ENCODE peak calls at places on chromosomes 12 and 14, in six cellular contexts. One of them, this sample, is unnamed.

GRCh38 chr12:122457627-122458026 is 35.2 kb upstream of the CLIP1 start:
- DNase-seq in breast epithelium: no peak
- DNase-seq in GM23338: no peak
- DNase-seq in B cell: no peak
- DNase-seq in CD4-positive, alpha-beta T cell: no peak
- DNase-seq in fibroblast of lung: no peak
- DNase-seq in this sample: no peak

GRCh38 chr12:25254271-25254880 is 3.6 kb upstream of the KRAS start:
- DNase-seq in breast epithelium: no peak
- DNase-seq in GM23338: no peak
- DNase-seq in B cell: no peak
- DNase-seq in CD4-positive, alpha-beta T cell: no peak
- DNase-seq in fibroblast of lung: no peak
- DNase-seq in this sample: no peak

GRCh38 chr14:23929822-23930294 is 23.7 kb upstream of the DHRS4 start:
- DNase-seq in breast epithelium: peak
- DNase-seq in GM23338: peak
- DNase-seq in B cell: peak
- DNase-seq in CD4-positive, alpha-beta T cell: peak
- DNase-seq in fibroblast of lung: peak
- DNase-seq in this sample: peak

GRCh38 chr12:52063986-52064649 is 5.7 kb upstream of the ATG101 start:
- DNase-seq in breast epithelium: no peak
- DNase-seq in GM23338: no peak
- DNase-seq in B cell: no peak
- DNase-seq in CD4-positive, alpha-beta T cell: no peak
- DNase-seq in fibroblast of lung: peak
- DNase-seq in this sample: no peak

GRCh38 chr14:88305923-88306322 is 17.1 kb downstream of the KCNK10 start:
- DNase-seq in breast epithelium: no peak
- DNase-seq in GM23338: no peak
- DNase-seq in B cell: no peak
- DNase-seq in CD4-positive, alpha-beta T cell: no peak
- DNase-seq in fibroblast of lung: no peak
- DNase-seq in this sample: no peak

GRCh38 chr12:114529956-114530355 is 124.0 kb upstream of the TBX5 start:
- DNase-seq in breast epithelium: no peak
- DNase-seq in GM23338: no peak
- DNase-seq in B cell: no peak
- DNase-seq in CD4-positive, alpha-beta T cell: no peak
- DNase-seq in fibroblast of lung: no peak
- DNase-seq in this sample: no peak

GRCh38 chr12:49662998-49663843 is 39.9 kb downstream of the PRPF40B start:
- DNase-seq in breast epithelium: no peak
- DNase-seq in GM23338: peak
- DNase-seq in B cell: peak
- DNase-seq in CD4-positive, alpha-beta T cell: peak
- DNase-seq in fibroblast of lung: peak
- DNase-seq in this sample: no peak

GRCh38 chr14:32757568-32757967 is 181.1 kb upstream of the NPAS3 start:
- DNase-seq in breast epithelium: no peak
- DNase-seq in GM23338: no peak
- DNase-seq in B cell: no peak
- DNase-seq in CD4-positive, alpha-beta T cell: no peak
- DNase-seq in fibroblast of lung: no peak
- DNase-seq in this sample: no peak

GRCh38 chr12:15546102-15546701 is 223.9 kb downstream of the PTPRO start:
- DNase-seq in breast epithelium: no peak
- DNase-seq in GM23338: no peak
- DNase-seq in B cell: peak
- DNase-seq in CD4-positive, alpha-beta T cell: no peak
- DNase-seq in fibroblast of lung: no peak
- DNase-seq in this sample: no peak

GRCh38 chr14:30657606-30658163 is 35.6 kb downstream of the SCFD1 start:
- DNase-seq in breast epithelium: no peak
- DNase-seq in GM23338: peak
- DNase-seq in B cell: no peak
- DNase-seq in CD4-positive, alpha-beta T cell: no peak
- DNase-seq in fibroblast of lung: peak
- DNase-seq in this sample: no peak

GRCh38 chr12:57244306-57244696 is 6.7 kb downstream of the STAC3 start:
- DNase-seq in breast epithelium: no peak
- DNase-seq in GM23338: peak
- DNase-seq in B cell: peak
- DNase-seq in CD4-positive, alpha-beta T cell: no peak
- DNase-seq in fibroblast of lung: no peak
- DNase-seq in this sample: no peak

GRCh38 chr12:116861331-116861730 is 19.9 kb downstream of the HRK start:
- DNase-seq in breast epithelium: no peak
- DNase-seq in GM23338: no peak
- DNase-seq in B cell: peak
- DNase-seq in CD4-positive, alpha-beta T cell: peak
- DNase-seq in fibroblast of lung: peak
- DNase-seq in this sample: peak

GRCh38 chr14:35898217-35898775 is 72.2 kb downstream of the BRMS1L start:
- DNase-seq in breast epithelium: no peak
- DNase-seq in GM23338: peak
- DNase-seq in B cell: no peak
- DNase-seq in CD4-positive, alpha-beta T cell: no peak
- DNase-seq in fibroblast of lung: no peak
- DNase-seq in this sample: no peak

GRCh38 chr12:28866715-28867503 is 282.2 kb upstream of the FAR2 start:
- DNase-seq in breast epithelium: no peak
- DNase-seq in GM23338: no peak
- DNase-seq in B cell: no peak
- DNase-seq in CD4-positive, alpha-beta T cell: no peak
- DNase-seq in fibroblast of lung: no peak
- DNase-seq in this sample: no peak

GRCh38 chr14:94158239-94158888 is 15.8 kb upstream of the PPP4R4 start:
- DNase-seq in breast epithelium: no peak
- DNase-seq in GM23338: no peak
- DNase-seq in B cell: no peak
- DNase-seq in CD4-positive, alpha-beta T cell: peak
- DNase-seq in fibroblast of lung: no peak
- DNase-seq in this sample: no peak

GRCh38 chr12:65306603-65307501 is 28.4 kb downstream of the MSRB3 start:
- DNase-seq in breast epithelium: no peak
- DNase-seq in GM23338: peak
- DNase-seq in B cell: peak
- DNase-seq in CD4-positive, alpha-beta T cell: no peak
- DNase-seq in fibroblast of lung: peak
- DNase-seq in this sample: peak

GRCh38 chr12:2268478-2269286 is 215.9 kb downstream of the CACNA1C start:
- DNase-seq in breast epithelium: peak
- DNase-seq in GM23338: no peak
- DNase-seq in B cell: no peak
- DNase-seq in CD4-positive, alpha-beta T cell: no peak
- DNase-seq in fibroblast of lung: peak
- DNase-seq in this sample: no peak

GRCh38 chr12:89156862-89157262 is 195.4 kb downstream of the DUSP6 start:
- DNase-seq in breast epithelium: no peak
- DNase-seq in GM23338: no peak
- DNase-seq in B cell: no peak
- DNase-seq in CD4-positive, alpha-beta T cell: no peak
- DNase-seq in fibroblast of lung: no peak
- DNase-seq in this sample: no peak

GRCh38 chr12:96457191-96457930 is 32.0 kb upstream of the CFAP54 start:
- DNase-seq in breast epithelium: no peak
- DNase-seq in GM23338: peak
- DNase-seq in B cell: no peak
- DNase-seq in CD4-positive, alpha-beta T cell: no peak
- DNase-seq in fibroblast of lung: no peak
- DNase-seq in this sample: no peak

GRCh38 chr12:128381537-128381936 is 114.6 kb downstream of the TMEM132C start:
- DNase-seq in breast epithelium: no peak
- DNase-seq in GM23338: no peak
- DNase-seq in B cell: no peak
- DNase-seq in CD4-positive, alpha-beta T cell: no peak
- DNase-seq in fibroblast of lung: no peak
- DNase-seq in this sample: no peak

GRCh38 chr14:102018251-102018650 is 53.9 kb downstream of the DYNC1H1 start:
- DNase-seq in breast epithelium: no peak
- DNase-seq in GM23338: no peak
- DNase-seq in B cell: no peak
- DNase-seq in CD4-positive, alpha-beta T cell: no peak
- DNase-seq in fibroblast of lung: no peak
- DNase-seq in this sample: no peak

GRCh38 chr12:48281811-48282210 is 68.9 kb downstream of the ZNF641 start:
- DNase-seq in breast epithelium: no peak
- DNase-seq in GM23338: no peak
- DNase-seq in B cell: no peak
- DNase-seq in CD4-positive, alpha-beta T cell: no peak
- DNase-seq in fibroblast of lung: no peak
- DNase-seq in this sample: no peak

GRCh38 chr12:92942905-92943304 is 13.8 kb upstream of the EEA1 start:
- DNase-seq in breast epithelium: no peak
- DNase-seq in GM23338: no peak
- DNase-seq in B cell: no peak
- DNase-seq in CD4-positive, alpha-beta T cell: no peak
- DNase-seq in fibroblast of lung: peak
- DNase-seq in this sample: no peak

GRCh38 chr14:30698463-30698862 is 76.3 kb downstream of the SCFD1 start:
- DNase-seq in breast epithelium: no peak
- DNase-seq in GM23338: no peak
- DNase-seq in B cell: no peak
- DNase-seq in CD4-positive, alpha-beta T cell: no peak
- DNase-seq in fibroblast of lung: no peak
- DNase-seq in this sample: no peak

GRCh38 chr12:99059824-99060526 is 414.9 kb downstream of the APAF1 start:
- DNase-seq in breast epithelium: no peak
- DNase-seq in GM23338: peak
- DNase-seq in B cell: no peak
- DNase-seq in CD4-positive, alpha-beta T cell: no peak
- DNase-seq in fibroblast of lung: peak
- DNase-seq in this sample: peak

GRCh38 chr12:50087159-50087558 is 2.0 kb downstream of the SMARCD1 start:
- DNase-seq in breast epithelium: no peak
- DNase-seq in GM23338: no peak
- DNase-seq in B cell: no peak
- DNase-seq in CD4-positive, alpha-beta T cell: no peak
- DNase-seq in fibroblast of lung: no peak
- DNase-seq in this sample: no peak

GRCh38 chr14:39939023-39939422 is 506.8 kb upstream of the FBXO33 start:
- DNase-seq in breast epithelium: no peak
- DNase-seq in GM23338: no peak
- DNase-seq in B cell: no peak
- DNase-seq in CD4-positive, alpha-beta T cell: no peak
- DNase-seq in fibroblast of lung: no peak
- DNase-seq in this sample: no peak

GRCh38 chr12:80485222-80485987 is 41.4 kb downstream of the PTPRQ start:
- DNase-seq in breast epithelium: no peak
- DNase-seq in GM23338: no peak
- DNase-seq in B cell: no peak
- DNase-seq in CD4-positive, alpha-beta T cell: no peak
- DNase-seq in fibroblast of lung: no peak
- DNase-seq in this sample: no peak

GRCh38 chr14:64702493-64703392 is 1.5 kb upstream of the PLEKHG3 start:
- DNase-seq in breast epithelium: peak
- DNase-seq in GM23338: peak
- DNase-seq in B cell: no peak
- DNase-seq in CD4-positive, alpha-beta T cell: no peak
- DNase-seq in fibroblast of lung: no peak
- DNase-seq in this sample: peak

GRCh38 chr14:92613008-92613658 is 99.6 kb downstream of the RIN3 start:
- DNase-seq in breast epithelium: no peak
- DNase-seq in GM23338: peak
- DNase-seq in B cell: peak
- DNase-seq in CD4-positive, alpha-beta T cell: peak
- DNase-seq in fibroblast of lung: no peak
- DNase-seq in this sample: no peak

GRCh38 chr14:104614126-104614812 is 9.7 kb upstream of the TMEM179 start:
- DNase-seq in breast epithelium: no peak
- DNase-seq in GM23338: no peak
- DNase-seq in B cell: no peak
- DNase-seq in CD4-positive, alpha-beta T cell: no peak
- DNase-seq in fibroblast of lung: no peak
- DNase-seq in this sample: no peak

GRCh38 chr14:104609666-104610065 is 5.1 kb upstream of the TMEM179 start:
- DNase-seq in breast epithelium: no peak
- DNase-seq in GM23338: no peak
- DNase-seq in B cell: no peak
- DNase-seq in CD4-positive, alpha-beta T cell: no peak
- DNase-seq in fibroblast of lung: no peak
- DNase-seq in this sample: no peak

GRCh38 chr14:104610749-104611310 is 6.3 kb upstream of the TMEM179 start:
- DNase-seq in breast epithelium: peak
- DNase-seq in GM23338: no peak
- DNase-seq in B cell: no peak
- DNase-seq in CD4-positive, alpha-beta T cell: no peak
- DNase-seq in fibroblast of lung: no peak
- DNase-seq in this sample: no peak
- TF ChIP-seq CTCF in breast epithelium: no peak
- TF ChIP-seq CTCF in GM23338: no peak
- TF ChIP-seq CTCF in B cell: no peak
- TF ChIP-seq CTCF in CD4-positive, alpha-beta T cell: no peak
- TF ChIP-seq CTCF in fibroblast of lung: no peak
- TF ChIP-seq CTCF in this sample: no peak

GRCh38 chr12:67457799-67458680 is 188.9 kb downstream of the CAND1 start:
- DNase-seq in breast epithelium: no peak
- DNase-seq in GM23338: peak
- DNase-seq in B cell: no peak
- DNase-seq in CD4-positive, alpha-beta T cell: no peak
- DNase-seq in fibroblast of lung: no peak
- DNase-seq in this sample: no peak
- TF ChIP-seq CTCF in breast epithelium: no peak
- TF ChIP-seq CTCF in GM23338: peak
- TF ChIP-seq CTCF in B cell: no peak
- TF ChIP-seq CTCF in CD4-positive, alpha-beta T cell: peak
- TF ChIP-seq CTCF in fibroblast of lung: peak
- TF ChIP-seq CTCF in this sample: no peak

GRCh38 chr12:105085537-105085936 is 1.3 kb upstream of the ALDH1L2 start:
- DNase-seq in breast epithelium: no peak
- DNase-seq in GM23338: peak
- DNase-seq in B cell: no peak
- DNase-seq in CD4-positive, alpha-beta T cell: no peak
- DNase-seq in fibroblast of lung: no peak
- DNase-seq in this sample: no peak
- TF ChIP-seq CTCF in breast epithelium: no peak
- TF ChIP-seq CTCF in GM23338: peak
- TF ChIP-seq CTCF in B cell: no peak
- TF ChIP-seq CTCF in CD4-positive, alpha-beta T cell: no peak
- TF ChIP-seq CTCF in fibroblast of lung: no peak
- TF ChIP-seq CTCF in this sample: no peak

GRCh38 chr12:40760821-40761220 is 68.6 kb downstream of the CNTN1 start:
- DNase-seq in breast epithelium: no peak
- DNase-seq in GM23338: no peak
- DNase-seq in B cell: no peak
- DNase-seq in CD4-positive, alpha-beta T cell: no peak
- DNase-seq in fibroblast of lung: no peak
- DNase-seq in this sample: no peak

DNA sequence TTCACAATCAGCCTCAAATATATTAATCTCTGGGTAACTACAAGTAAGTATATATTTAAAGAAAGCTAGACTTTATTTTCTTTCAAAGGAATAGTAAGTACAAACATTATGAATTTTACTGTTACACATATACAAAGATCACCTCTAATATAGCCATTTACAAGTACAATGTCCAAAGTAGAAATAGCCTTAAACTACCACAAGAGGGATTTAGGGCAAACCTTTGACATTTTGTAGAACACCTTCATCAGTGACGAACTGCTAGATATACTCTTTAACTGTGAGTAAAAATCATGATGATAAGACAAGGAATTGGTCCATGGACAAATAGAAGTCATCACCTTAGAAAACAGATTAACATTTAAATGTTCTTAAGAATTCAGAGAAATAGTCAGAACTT is 69.8 kb downstream of the CNTN1 start:
- DNase-seq in breast epithelium: no peak
- DNase-seq in GM23338: no peak
- DNase-seq in B cell: no peak
- DNase-seq in CD4-positive, alpha-beta T cell: no peak
- DNase-seq in fibroblast of lung: no peak
- DNase-seq in this sample: no peak
- TF ChIP-seq CTCF in breast epithelium: no peak
- TF ChIP-seq CTCF in GM23338: no peak
- TF ChIP-seq CTCF in B cell: no peak
- TF ChIP-seq CTCF in CD4-positive, alpha-beta T cell: no peak
- TF ChIP-seq CTCF in fibroblast of lung: no peak
- TF ChIP-seq CTCF in this sample: no peak